ENCODE peak calls at places on chromosome 1, in eight cellular contexts. P, F, H, T, Z, U, R and W are unnamed samples.

GRCh38 chr1:50989694-50990093 is 19.6 kb downstream of the CDKN2C start:
- DNase-seq in P (no peak), F (peak), H (no peak), T (no peak), Z (no peak), U (no peak), R (no peak), W (no peak)

GRCh38 chr1:6080469-6080868 is 34.8 kb downstream of the KCNAB2 start:
- DNase-seq in P (no peak), F (no peak), H (no peak), T (no peak), Z (no peak), U (no peak), R (no peak), W (no peak)

GRCh38 chr1:29505537-29506220 is 269.4 kb downstream of the PTPRU start:
- DNase-seq in P (no peak), F (no peak), H (peak), T (no peak), Z (peak), U (no peak), R (no peak), W (no peak)

GRCh38 chr1:91080650-91081049 is 58.8 kb upstream of the ZNF644 start:
- DNase-seq in P (no peak), F (peak), H (no peak), T (no peak), Z (no peak), U (peak), R (no peak), W (no peak)

GRCh38 chr1:221840511-221841243 is 98.8 kb upstream of the DUSP10 start:
- DNase-seq in P (no peak), F (no peak), H (no peak), T (no peak), Z (peak), U (no peak), R (peak), W (no peak)

GRCh38 chr1:28560886-28561285 is 8.0 kb downstream of the TRNAU1AP start:
- DNase-seq in P (no peak), F (no peak), H (no peak), T (no peak), Z (no peak), U (no peak), R (no peak), W (no peak)

GRCh38 chr1:248599396-248599795 is 1.9 kb upstream of the OR2T10 start:
- DNase-seq in P (no peak), F (no peak), H (no peak), T (no peak), Z (no peak), U (no peak), R (no peak), W (no peak)

GRCh38 chr1:53311104-53311908 is 16.6 kb downstream of the LRP8 start:
- DNase-seq in P (no peak), F (no peak), H (no peak), T (no peak), Z (no peak), U (no peak), R (no peak), W (no peak)

GRCh38 chr1:72280714-72281113 is 1.6 kb downstream of the NEGR1 start:
- DNase-seq in P (no peak), F (peak), H (no peak), T (no peak), Z (no peak), U (no peak), R (no peak), W (no peak)